ENCODE peak calls at places on chromosomes 7 and 10, in ten cellular contexts. X, F, Z, S, R, U, K, Y, J and C are unnamed samples. For H3K79me2, the result is how much of the 10 kb centered on the place peaks cover.

GRCh38 chr10:30027057-30028005 is 32.1 kb downstream of the JCAD start:
- DNase-seq in X (peak), F (peak), Z (peak), S (peak), R (no peak), U (no peak), K (no peak), Y (peak), J (no peak), C (peak)

GRCh38 chr10:48365668-48366067 is 59.2 kb downstream of the MAPK8 start:
- DNase-seq in X (no peak), F (no peak), Z (peak), S (no peak), R (no peak), U (no peak), K (no peak), Y (no peak), J (no peak), C (no peak)

GRCh38 chr10:126133082-126133620 is 236.8 kb downstream of the FANK1 start:
- DNase-seq in X (no peak), F (no peak), Z (no peak), S (no peak), R (no peak), U (no peak), K (no peak), Y (no peak), J (no peak), C (no peak)

GRCh38 chr10:78559514-78560392 is 509.0 kb upstream of the ZMIZ1 start:
- DNase-seq in X (no peak), F (no peak), Z (no peak), S (peak), R (no peak), U (peak), K (no peak), Y (no peak), J (no peak), C (no peak)

GRCh38 chr7:134315679-134316538 is 821 bp downstream of the SLC35B4 start:
- DNase-seq in X (peak), F (peak), Z (peak), S (no peak), R (peak), U (no peak), K (peak), Y (no peak), J (peak), C (peak)

GRCh38 chr7:128409435-128410091 is at the start of gene IMPDH1:
- DNase-seq in X (peak), F (peak), Z (peak), S (peak), R (peak), U (peak), K (peak), Y (no peak), J (no peak), C (peak)

GRCh38 chr10:24944512-24945255 is 7.7 kb downstream of the PRTFDC1 start:
- DNase-seq in X (no peak), F (no peak), Z (peak), S (peak), R (peak), U (no peak), K (no peak), Y (peak), J (peak), C (no peak)

GRCh38 chr10:8594176-8594575 is 539.7 kb downstream of the GATA3 start:
- DNase-seq in X (no peak), F (no peak), Z (no peak), S (no peak), R (no peak), U (no peak), K (no peak), Y (no peak), J (no peak), C (no peak)

GRCh38 chr10:37975407-37975991 is 948 bp downstream of the ZNF25 start:
- DNase-seq in X (peak), F (peak), Z (peak), S (no peak), R (peak), U (no peak), K (peak), Y (no peak), J (no peak), C (peak)

GRCh38 chr10:78806805-78807221 is 262.0 kb upstream of the ZMIZ1 start:
- DNase-seq in X (no peak), F (no peak), Z (peak), S (no peak), R (no peak), U (no peak), K (no peak), Y (no peak), J (peak), C (no peak)

GRCh38 chr10:69819713-69820506 is 18.2 kb downstream of the COL13A1 start:
- DNase-seq in X (no peak), F (no peak), Z (peak), S (no peak), R (peak), U (no peak), K (no peak), Y (no peak), J (peak), C (no peak)

GRCh38 chr10:79445217-79445707 is at the start of gene ZCCHC24:
- DNase-seq in X (peak), F (peak), Z (peak), S (peak), R (no peak), U (no peak), K (no peak), Y (peak), J (no peak), C (peak)

GRCh38 chr10:32004161-32004591 is 52.0 kb downstream of the KIF5B start:
- DNase-seq in X (peak), F (no peak), Z (no peak), S (peak), R (peak), U (no peak), K (no peak), Y (no peak), J (no peak), C (peak)

GRCh38 chr7:140719711-140720110 is 23.2 kb downstream of the NDUFB2 start:
- DNase-seq in X (no peak), F (no peak), Z (peak), S (no peak), R (peak), U (no peak), K (no peak), Y (no peak), J (peak), C (no peak)

GRCh38 chr7:128833148-128833938 is 3.1 kb downstream of the FLNC start:
- DNase-seq in X (no peak), F (no peak), Z (peak), S (peak), R (peak), U (peak), K (peak), Y (no peak), J (peak), C (no peak)

GRCh38 chr7:43905954-43906326 is 456 bp downstream of the URGCP start:
- DNase-seq in X (no peak), F (peak), Z (peak), S (peak), R (peak), U (peak), K (peak), Y (no peak), J (peak), C (peak)

GRCh38 chr7:1531263-1531978 is 919 bp downstream of the MAFK start:
- DNase-seq in X (peak), F (peak), Z (peak), S (peak), R (no peak), U (no peak), K (peak), Y (no peak), J (no peak), C (no peak)

GRCh38 chr7:35695628-35695888 is 623 bp upstream of the HERPUD2 start:
- DNase-seq in X (no peak), F (peak), Z (peak), S (no peak), R (no peak), U (no peak), K (peak), Y (no peak), J (no peak), C (peak)

GRCh38 chr10:90087197-90088007 is 386.0 kb downstream of the KIF20B start:
- DNase-seq in X (peak), F (no peak), Z (peak), S (no peak), R (peak), U (no peak), K (no peak), Y (peak), J (peak), C (peak)

GRCh38 chr10:124563320-124563719 is 101.7 kb downstream of the LHPP start:
- DNase-seq in X (no peak), F (peak), Z (no peak), S (no peak), R (no peak), U (no peak), K (no peak), Y (no peak), J (no peak), C (no peak)

GRCh38 chr7:38704041-38704547 is 72.9 kb upstream of the AMPH start:
- DNase-seq in X (no peak), F (no peak), Z (peak), S (no peak), R (no peak), U (peak), K (no peak), Y (no peak), J (no peak), C (no peak)

GRCh38 chr7:139482662-139483466 is 609 bp downstream of the KLRG2 start:
- DNase-seq in X (no peak), F (no peak), Z (no peak), S (peak), R (no peak), U (peak), K (peak), Y (no peak), J (no peak), C (no peak)

GRCh38 chr7:131174391-131174790 is 153.3 kb upstream of the MKLN1 start:
- DNase-seq in X (no peak), F (no peak), Z (no peak), S (no peak), R (no peak), U (no peak), K (no peak), Y (no peak), J (no peak), C (no peak)

GRCh38 chr10:60473557-60473956 is 83.9 kb upstream of the ANK3 start:
- DNase-seq in X (no peak), F (no peak), Z (peak), S (no peak), R (no peak), U (no peak), K (no peak), Y (no peak), J (no peak), C (no peak)

GRCh38 chr10:100551231-100551630 is 15.5 kb downstream of the HIF1AN start:
- DNase-seq in X (no peak), F (no peak), Z (no peak), S (no peak), R (no peak), U (no peak), K (no peak), Y (no peak), J (no peak), C (no peak)

GRCh38 chr10:59913547-59914237 is 7.3 kb upstream of the CCDC6 start:
- DNase-seq in X (no peak), F (no peak), Z (no peak), S (no peak), R (no peak), U (no peak), K (no peak), Y (no peak), J (no peak), C (no peak)

GRCh38 chr10:89513206-89513605 is 22.2 kb downstream of the SLC16A12 start:
- DNase-seq in X (no peak), F (no peak), Z (no peak), S (no peak), R (no peak), U (no peak), K (no peak), Y (no peak), J (no peak), C (no peak)

GRCh38 chr10:102614888-102615287 is 29.4 kb upstream of the TRIM8 start:
- DNase-seq in X (no peak), F (no peak), Z (no peak), S (no peak), R (no peak), U (no peak), K (no peak), Y (no peak), J (no peak), C (no peak)

GRCh38 chr10:44982114-44982460 is 3.5 kb upstream of the DEPP1 start:
- DNase-seq in X (no peak), F (no peak), Z (peak), S (no peak), R (no peak), U (no peak), K (no peak), Y (no peak), J (peak), C (no peak)

GRCh38 chr10:85857305-85857704 is 509.3 kb downstream of the GRID1 start:
- DNase-seq in X (no peak), F (no peak), Z (no peak), S (no peak), R (no peak), U (no peak), K (no peak), Y (no peak), J (no peak), C (no peak)

GRCh38 chr7:240887-241421 is 48.6 kb downstream of the FAM20C start:
- DNase-seq in X (no peak), F (no peak), Z (no peak), S (peak), R (no peak), U (peak), K (no peak), Y (no peak), J (no peak), C (no peak)

GRCh38 chr10:59346321-59346720 is 16.0 kb downstream of the FAM13C start:
- DNase-seq in X (no peak), F (no peak), Z (no peak), S (no peak), R (peak), U (no peak), K (no peak), Y (no peak), J (no peak), C (no peak)

GRCh38 chr7:151736403-151736909 is 140.5 kb downstream of the PRKAG2 start:
- DNase-seq in X (no peak), F (peak), Z (peak), S (no peak), R (peak), U (peak), K (peak), Y (peak), J (peak), C (no peak)

GRCh38 chr10:124588736-124589451 is 127.3 kb downstream of the LHPP start:
- DNase-seq in X (no peak), F (no peak), Z (peak), S (no peak), R (peak), U (no peak), K (no peak), Y (no peak), J (peak), C (no peak)

GRCh38 chr10:29130190-29130673 is 158.6 kb upstream of the LYZL1 start:
- DNase-seq in X (peak), F (peak), Z (peak), S (no peak), R (peak), U (peak), K (peak), Y (peak), J (no peak), C (peak)

GRCh38 chr7:148882668-148883232 is 1.3 kb downstream of the EZH2 start:
- DNase-seq in X (no peak), F (peak), Z (peak), S (no peak), R (no peak), U (no peak), K (no peak), Y (no peak), J (no peak), C (peak)
- H3K79me2 ChIP-seq in X (half or more), F (half or more), Z (half or more), S (under half), R (half or more), U (half or more), K (half or more), Y (half or more), J (half or more), C (half or more)

DNA sequence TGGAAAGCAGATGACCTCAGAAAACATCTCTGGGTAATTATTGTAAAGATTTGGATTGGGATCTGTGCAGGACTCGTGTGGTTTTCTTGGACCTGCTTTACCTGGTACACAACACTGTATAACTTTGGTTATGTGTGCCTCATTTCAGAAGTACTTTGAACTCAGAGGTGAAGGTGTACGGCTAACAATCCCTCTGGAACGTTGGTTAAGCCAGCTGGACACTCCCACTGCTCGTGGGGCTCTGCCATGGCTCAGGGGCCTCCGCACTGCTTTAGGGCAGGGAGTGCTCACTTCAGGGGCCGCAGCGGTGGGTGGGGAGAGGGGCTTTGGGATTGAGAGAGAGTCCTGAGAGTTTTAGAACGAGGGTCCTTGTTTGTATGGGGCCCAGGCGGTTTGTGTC is 13.5 kb downstream of the DYNC2I1 start:
- DNase-seq in X (no peak), F (no peak), Z (no peak), S (no peak), R (no peak), U (no peak), K (no peak), Y (no peak), J (no peak), C (no peak)
- H3K4me2 ChIP-seq in X (no peak), F (no peak), Z (no peak), S (no peak), R (no peak), U (no peak), K (no peak), Y (no peak), J (no peak), C (no peak)

DNA sequence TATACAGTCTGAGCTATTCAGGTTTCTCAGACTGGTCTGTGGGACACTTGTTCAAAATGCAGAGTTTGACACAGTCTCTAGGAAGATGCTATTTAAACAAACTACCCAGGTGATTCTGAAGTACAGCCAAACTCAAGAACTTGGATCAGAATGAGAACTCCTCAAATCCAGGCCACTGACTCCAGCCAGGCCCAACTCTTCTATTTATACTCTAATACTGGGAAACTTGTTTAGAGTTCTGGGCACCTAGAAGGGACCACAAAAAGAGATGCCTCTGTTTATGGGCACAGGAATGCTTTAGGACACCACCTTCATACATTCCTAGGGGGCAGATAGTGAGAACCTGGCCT is 40.1 kb upstream of the ADD3 start:
- DNase-seq in X (no peak), F (no peak), Z (no peak), S (no peak), R (no peak), U (no peak), K (no peak), Y (no peak), J (no peak), C (no peak)
- H2AFZ ChIP-seq in X (no peak), F (no peak), Z (peak), S (no peak), R (no peak), U (no peak), K (peak), Y (no peak), J (no peak), C (no peak)

DNA sequence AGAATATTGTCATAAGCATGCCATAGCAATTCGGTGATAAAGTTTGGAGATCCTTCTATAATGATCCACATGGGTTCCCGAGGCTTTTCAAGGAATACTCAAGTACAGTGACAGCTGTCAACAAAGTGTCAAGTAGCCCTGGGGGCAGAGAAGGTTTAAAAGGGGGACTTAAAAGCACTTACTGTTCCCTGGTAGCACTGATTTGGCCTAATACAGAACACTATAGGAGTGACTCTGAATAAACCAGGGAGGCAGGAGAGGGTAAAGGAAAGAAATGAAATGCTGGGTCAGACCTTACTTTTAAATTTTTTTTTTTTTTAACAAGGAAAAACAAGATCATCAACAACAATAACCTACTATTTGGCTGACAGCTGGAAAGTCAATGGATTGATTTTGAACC is 20.1 kb downstream of the CHCHD3 start:
- DNase-seq in X (no peak), F (no peak), Z (no peak), S (no peak), R (no peak), U (no peak), K (no peak), Y (no peak), J (no peak), C (no peak)
- H3K79me2 ChIP-seq in X (under half), F (half or more), Z (half or more), S (under half), R (under half), U (half or more), K (half or more), Y (half or more), J (half or more), C (half or more)